ENCODE peak calls at places on chromosome 7, in seven cellular contexts. One of them, this sample, is unnamed.

GRCh38 chr7:70812511-70812910 is 319.4 kb upstream of the GALNT17 start:
- DNase-seq in spleen: no peak
- DNase-seq in mucosa of gallbladder: no peak
- DNase-seq in GM12865: no peak
- DNase-seq in endothelial cell: no peak
- DNase-seq in choroid plexus epithelial cell: peak; percentile 17
- DNase-seq in neural crest cell: no peak
- DNase-seq in this sample: no peak

GRCh38 chr7:151725844-151726770 is 150.8 kb downstream of the PRKAG2 start:
- DNase-seq in choroid plexus epithelial cell: no peak
- DNase-seq in neural crest cell: no peak
- DNase-seq in GM12865: no peak
- DNase-seq in spleen: no peak
- DNase-seq in endothelial cell: no peak
- DNase-seq in mucosa of gallbladder: no peak
- DNase-seq in this sample: peak; percentile 61

GRCh38 chr7:111796671-111797070 is 234.4 kb upstream of the IMMP2L start:
- DNase-seq in endothelial cell: no peak
- DNase-seq in neural crest cell: peak; percentile 4
- DNase-seq in GM12865: peak; percentile 25
- DNase-seq in spleen: no peak
- DNase-seq in choroid plexus epithelial cell: peak; percentile 38
- DNase-seq in mucosa of gallbladder: no peak
- DNase-seq in this sample: peak; percentile 20

GRCh38 chr7:77409005-77409738 is 7.0 kb downstream of the GSAP start:
- DNase-seq in mucosa of gallbladder: no peak
- DNase-seq in endothelial cell: no peak
- DNase-seq in neural crest cell: no peak
- DNase-seq in choroid plexus epithelial cell: peak; percentile 87
- DNase-seq in GM12865: no peak
- DNase-seq in spleen: no peak
- DNase-seq in this sample: no peak

GRCh38 chr7:119270644-119271043 is 1002.3 kb upstream of the KCND2 start:
- DNase-seq in spleen: no peak
- DNase-seq in GM12865: peak; percentile 4
- DNase-seq in mucosa of gallbladder: no peak
- DNase-seq in neural crest cell: no peak
- DNase-seq in choroid plexus epithelial cell: no peak
- DNase-seq in endothelial cell: no peak
- DNase-seq in this sample: no peak

GRCh38 chr7:73715648-73716317 is 3.7 kb downstream of the STX1A start:
- DNase-seq in choroid plexus epithelial cell: peak; percentile 89
- DNase-seq in neural crest cell: no peak
- DNase-seq in GM12865: no peak
- DNase-seq in mucosa of gallbladder: peak; percentile 69
- DNase-seq in spleen: no peak
- DNase-seq in endothelial cell: no peak
- DNase-seq in this sample: peak; percentile 97

GRCh38 chr7:17099083-17099973 is 199.1 kb upstream of the AHR start:
- DNase-seq in choroid plexus epithelial cell: peak; percentile 42
- DNase-seq in spleen: no peak
- DNase-seq in mucosa of gallbladder: peak; percentile 84
- DNase-seq in neural crest cell: no peak
- DNase-seq in GM12865: no peak
- DNase-seq in endothelial cell: no peak
- DNase-seq in this sample: peak; percentile 56

GRCh38 chr7:83655951-83656556 is 7.1 kb upstream of the SEMA3E start:
- DNase-seq in GM12865: peak; percentile 64
- DNase-seq in spleen: no peak
- DNase-seq in mucosa of gallbladder: peak; percentile 33
- DNase-seq in choroid plexus epithelial cell: peak; percentile 81
- DNase-seq in endothelial cell: peak; percentile 50
- DNase-seq in neural crest cell: peak; percentile 40
- DNase-seq in this sample: peak; percentile 66

GRCh38 chr7:156073366-156074052 is 261.2 kb upstream of the SHH start:
- DNase-seq in spleen: peak; percentile 51
- DNase-seq in endothelial cell: no peak
- DNase-seq in GM12865: no peak
- DNase-seq in choroid plexus epithelial cell: no peak
- DNase-seq in neural crest cell: no peak
- DNase-seq in mucosa of gallbladder: no peak
- DNase-seq in this sample: no peak

GRCh38 chr7:102418603-102419002 is 14.8 kb upstream of the ORAI2 start:
- DNase-seq in endothelial cell: no peak
- DNase-seq in mucosa of gallbladder: no peak
- DNase-seq in spleen: peak; percentile 51
- DNase-seq in choroid plexus epithelial cell: no peak
- DNase-seq in GM12865: no peak
- DNase-seq in neural crest cell: no peak
- DNase-seq in this sample: no peak

GRCh38 chr7:135389971-135390370 is 119.9 kb downstream of the CNOT4 start:
- DNase-seq in endothelial cell: no peak
- DNase-seq in choroid plexus epithelial cell: no peak
- DNase-seq in spleen: no peak
- DNase-seq in neural crest cell: no peak
- DNase-seq in GM12865: no peak
- DNase-seq in mucosa of gallbladder: no peak
- DNase-seq in this sample: no peak

GRCh38 chr7:25846722-25847121 is 305.3 kb upstream of the NFE2L3 start:
- DNase-seq in spleen: no peak
- DNase-seq in GM12865: no peak
- DNase-seq in mucosa of gallbladder: peak; percentile 62
- DNase-seq in neural crest cell: no peak
- DNase-seq in choroid plexus epithelial cell: peak; percentile 99
- DNase-seq in endothelial cell: no peak
- DNase-seq in this sample: peak; percentile 90

GRCh38 chr7:104791065-104791464 is 222.9 kb upstream of the KMT2E start:
- DNase-seq in neural crest cell: no peak
- DNase-seq in spleen: no peak
- DNase-seq in choroid plexus epithelial cell: no peak
- DNase-seq in mucosa of gallbladder: no peak
- DNase-seq in GM12865: no peak
- DNase-seq in endothelial cell: no peak
- DNase-seq in this sample: no peak

GRCh38 chr7:7489546-7489945 is 46.1 kb downstream of the COL28A1 start:
- DNase-seq in GM12865: no peak
- DNase-seq in spleen: no peak
- DNase-seq in endothelial cell: no peak
- DNase-seq in choroid plexus epithelial cell: no peak
- DNase-seq in neural crest cell: no peak
- DNase-seq in mucosa of gallbladder: no peak
- DNase-seq in this sample: no peak

GRCh38 chr7:155404976-155405375 is 53.0 kb upstream of the EN2 start:
- DNase-seq in mucosa of gallbladder: no peak
- DNase-seq in spleen: no peak
- DNase-seq in GM12865: no peak
- DNase-seq in neural crest cell: no peak
- DNase-seq in endothelial cell: no peak
- DNase-seq in choroid plexus epithelial cell: no peak
- DNase-seq in this sample: no peak

GRCh38 chr7:47049234-47049774 is 532.6 kb downstream of the TNS3 start:
- DNase-seq in spleen: no peak
- DNase-seq in GM12865: no peak
- DNase-seq in choroid plexus epithelial cell: no peak
- DNase-seq in endothelial cell: no peak
- DNase-seq in mucosa of gallbladder: no peak
- DNase-seq in neural crest cell: no peak
- DNase-seq in this sample: no peak

GRCh38 chr7:82050134-82050533 is 280.3 kb upstream of the HGF start:
- DNase-seq in endothelial cell: no peak
- DNase-seq in neural crest cell: no peak
- DNase-seq in GM12865: no peak
- DNase-seq in mucosa of gallbladder: no peak
- DNase-seq in choroid plexus epithelial cell: peak; percentile 93
- DNase-seq in spleen: no peak
- DNase-seq in this sample: peak; percentile 95

GRCh38 chr7:121624922-121625321 is 228.8 kb upstream of the FAM3C start:
- DNase-seq in spleen: no peak
- DNase-seq in neural crest cell: no peak
- DNase-seq in endothelial cell: no peak
- DNase-seq in choroid plexus epithelial cell: peak; percentile 41
- DNase-seq in GM12865: no peak
- DNase-seq in mucosa of gallbladder: no peak
- DNase-seq in this sample: no peak

GRCh38 chr7:91913612-91914011 is 27.1 kb upstream of the AKAP9 start:
- DNase-seq in spleen: no peak
- DNase-seq in GM12865: no peak
- DNase-seq in choroid plexus epithelial cell: peak; percentile 28
- DNase-seq in neural crest cell: no peak
- DNase-seq in endothelial cell: no peak
- DNase-seq in mucosa of gallbladder: no peak
- DNase-seq in this sample: no peak

GRCh38 chr7:132988117-132988516 is 93.8 kb downstream of the CHCHD3 start:
- DNase-seq in GM12865: no peak
- DNase-seq in mucosa of gallbladder: no peak
- DNase-seq in choroid plexus epithelial cell: no peak
- DNase-seq in endothelial cell: no peak
- DNase-seq in neural crest cell: no peak
- DNase-seq in spleen: no peak
- DNase-seq in this sample: no peak

GRCh38 chr7:151637781-151638261 is 118.1 kb upstream of the RHEB start:
- DNase-seq in endothelial cell: no peak
- DNase-seq in neural crest cell: no peak
- DNase-seq in spleen: no peak
- DNase-seq in choroid plexus epithelial cell: peak; percentile 62
- DNase-seq in mucosa of gallbladder: no peak
- DNase-seq in GM12865: no peak
- DNase-seq in this sample: peak; percentile 35

GRCh38 chr7:38034062-38034907 is 113.8 kb downstream of the EPDR1 start:
- DNase-seq in neural crest cell: no peak
- DNase-seq in mucosa of gallbladder: no peak
- DNase-seq in GM12865: no peak
- DNase-seq in spleen: no peak
- DNase-seq in endothelial cell: no peak
- DNase-seq in choroid plexus epithelial cell: no peak
- DNase-seq in this sample: no peak

GRCh38 chr7:101677421-101678137 is 48.5 kb upstream of the MYL10 start:
- DNase-seq in mucosa of gallbladder: no peak
- DNase-seq in spleen: no peak
- DNase-seq in neural crest cell: no peak
- DNase-seq in GM12865: no peak
- DNase-seq in choroid plexus epithelial cell: peak; percentile 19
- DNase-seq in endothelial cell: no peak
- DNase-seq in this sample: no peak

GRCh38 chr7:151374139-151374538 is 32.5 kb downstream of the NUB1 start:
- DNase-seq in spleen: peak; percentile 75
- DNase-seq in neural crest cell: no peak
- DNase-seq in mucosa of gallbladder: no peak
- DNase-seq in GM12865: no peak
- DNase-seq in endothelial cell: no peak
- DNase-seq in choroid plexus epithelial cell: no peak
- DNase-seq in this sample: no peak

GRCh38 chr7:16811555-16811954 is 6.8 kb upstream of the AGR2 start:
- DNase-seq in choroid plexus epithelial cell: peak; percentile 78
- DNase-seq in neural crest cell: no peak
- DNase-seq in endothelial cell: no peak
- DNase-seq in GM12865: no peak
- DNase-seq in mucosa of gallbladder: no peak
- DNase-seq in spleen: no peak
- DNase-seq in this sample: peak; percentile 73

GRCh38 chr7:133633055-133633454 is 380.2 kb downstream of the EXOC4 start:
- DNase-seq in neural crest cell: no peak
- DNase-seq in spleen: no peak
- DNase-seq in GM12865: no peak
- DNase-seq in mucosa of gallbladder: no peak
- DNase-seq in choroid plexus epithelial cell: peak; percentile 81
- DNase-seq in endothelial cell: no peak
- DNase-seq in this sample: peak; percentile 73

GRCh38 chr7:136086712-136087111 is 109.6 kb upstream of the MTPN start:
- DNase-seq in choroid plexus epithelial cell: peak; percentile 94
- DNase-seq in spleen: no peak
- DNase-seq in GM12865: peak; percentile 24
- DNase-seq in mucosa of gallbladder: peak; percentile 72
- DNase-seq in endothelial cell: no peak
- DNase-seq in neural crest cell: no peak
- DNase-seq in this sample: peak; percentile 81

GRCh38 chr7:149790754-149791360 is 17.5 kb upstream of the ZNF467 start:
- DNase-seq in neural crest cell: no peak
- DNase-seq in choroid plexus epithelial cell: no peak
- DNase-seq in endothelial cell: no peak
- DNase-seq in spleen: no peak
- DNase-seq in GM12865: no peak
- DNase-seq in mucosa of gallbladder: no peak
- DNase-seq in this sample: no peak

GRCh38 chr7:105224884-105225651 is 163.7 kb downstream of the SRPK2 start:
- DNase-seq in spleen: no peak
- DNase-seq in mucosa of gallbladder: peak; percentile 36
- DNase-seq in choroid plexus epithelial cell: peak; percentile 87
- DNase-seq in GM12865: peak; percentile 58
- DNase-seq in endothelial cell: no peak
- DNase-seq in neural crest cell: no peak
- DNase-seq in this sample: peak; percentile 86

GRCh38 chr7:33706666-33707194 is 198.6 kb upstream of the BMPER start:
- DNase-seq in GM12865: no peak
- DNase-seq in spleen: no peak
- DNase-seq in choroid plexus epithelial cell: no peak
- DNase-seq in mucosa of gallbladder: no peak
- DNase-seq in endothelial cell: no peak
- DNase-seq in neural crest cell: no peak
- DNase-seq in this sample: no peak

GRCh38 chr7:157903715-157904114 is 566.9 kb downstream of the DNAJB6 start:
- DNase-seq in neural crest cell: no peak
- DNase-seq in mucosa of gallbladder: no peak
- DNase-seq in GM12865: no peak
- DNase-seq in spleen: no peak
- DNase-seq in endothelial cell: no peak
- DNase-seq in choroid plexus epithelial cell: no peak
- DNase-seq in this sample: no peak

GRCh38 chr7:7002416-7003062 is 176.5 kb upstream of the CCZ1B start:
- DNase-seq in choroid plexus epithelial cell: no peak
- DNase-seq in spleen: no peak
- DNase-seq in GM12865: no peak
- DNase-seq in mucosa of gallbladder: no peak
- DNase-seq in endothelial cell: no peak
- DNase-seq in neural crest cell: no peak
- DNase-seq in this sample: no peak

GRCh38 chr7:29593458-29593857 is 29.8 kb downstream of the PRR15 start:
- DNase-seq in endothelial cell: no peak
- DNase-seq in mucosa of gallbladder: no peak
- DNase-seq in choroid plexus epithelial cell: no peak
- DNase-seq in spleen: no peak
- DNase-seq in GM12865: no peak
- DNase-seq in neural crest cell: no peak
- DNase-seq in this sample: no peak

GRCh38 chr7:28778781-28779180 is 179.3 kb downstream of the TRIL start:
- DNase-seq in spleen: no peak
- DNase-seq in choroid plexus epithelial cell: peak; percentile 46
- DNase-seq in GM12865: no peak
- DNase-seq in neural crest cell: no peak
- DNase-seq in mucosa of gallbladder: no peak
- DNase-seq in endothelial cell: no peak
- DNase-seq in this sample: peak; percentile 14

GRCh38 chr7:101164071-101164840 is 1.1 kb downstream of the VGF start:
- DNase-seq in choroid plexus epithelial cell: peak; percentile 77
- DNase-seq in endothelial cell: peak; percentile 61
- DNase-seq in neural crest cell: peak; percentile 49
- DNase-seq in mucosa of gallbladder: no peak
- DNase-seq in GM12865: no peak
- DNase-seq in spleen: peak; percentile 76
- DNase-seq in this sample: peak; percentile 79

GRCh38 chr7:76108540-76109233 is 60.8 kb downstream of the MDH2 start:
- DNase-seq in GM12865: no peak
- DNase-seq in neural crest cell: no peak
- DNase-seq in spleen: no peak
- DNase-seq in endothelial cell: no peak
- DNase-seq in choroid plexus epithelial cell: peak; percentile 56
- DNase-seq in mucosa of gallbladder: peak; percentile 69
- DNase-seq in this sample: peak; percentile 75

GRCh38 chr7:112022128-112022527 is 184.1 kb downstream of the DOCK4 start:
- DNase-seq in spleen: no peak
- DNase-seq in mucosa of gallbladder: no peak
- DNase-seq in neural crest cell: no peak
- DNase-seq in GM12865: no peak
- DNase-seq in endothelial cell: no peak
- DNase-seq in choroid plexus epithelial cell: no peak
- DNase-seq in this sample: peak; percentile 74

GRCh38 chr7:120725376-120726039 is 132.4 kb downstream of the TSPAN12 start:
- DNase-seq in endothelial cell: no peak
- DNase-seq in choroid plexus epithelial cell: peak; percentile 77
- DNase-seq in mucosa of gallbladder: no peak
- DNase-seq in neural crest cell: no peak
- DNase-seq in spleen: no peak
- DNase-seq in GM12865: peak; percentile 49
- DNase-seq in this sample: peak; percentile 55